ENCODE peak calls at places on chromosome 1, in eight cellular contexts. One of them, this sample, is unnamed.
A peak's percentile ranks its signal among the peaks of the same experiment; 100 is the strongest.

GRCh38 chr1:229480500-229480899 is 27.6 kb downstream of the NUP133 start:
- DNase-seq in H9: no peak
- DNase-seq in stomach: no peak
- DNase-seq in CD8-positive, alpha-beta T cell: no peak
- DNase-seq in K562: no peak
- DNase-seq in GM12878: no peak
- DNase-seq in PC-9: no peak
- DNase-seq in fibroblast of lung: no peak
- DNase-seq in this sample: no peak

GRCh38 chr1:44264143-44264542 is 50.9 kb downstream of the DMAP1 start:
- DNase-seq in stomach: no peak
- DNase-seq in GM12878: no peak
- DNase-seq in K562: no peak
- DNase-seq in CD8-positive, alpha-beta T cell: no peak
- DNase-seq in fibroblast of lung: no peak
- DNase-seq in H9: no peak
- DNase-seq in PC-9: no peak
- DNase-seq in this sample: no peak

GRCh38 chr1:239218296-239218695 is 168.1 kb upstream of the CHRM3 start:
- DNase-seq in CD8-positive, alpha-beta T cell: no peak
- DNase-seq in K562: no peak
- DNase-seq in H9: no peak
- DNase-seq in GM12878: no peak
- DNase-seq in stomach: no peak
- DNase-seq in fibroblast of lung: no peak
- DNase-seq in PC-9: no peak
- DNase-seq in this sample: no peak

GRCh38 chr1:25431495-25432363 is 1.0 kb downstream of the MACO1 start:
- DNase-seq in stomach: no peak
- DNase-seq in fibroblast of lung: no peak
- DNase-seq in PC-9: no peak
- DNase-seq in CD8-positive, alpha-beta T cell: no peak
- DNase-seq in GM12878: no peak
- DNase-seq in K562: no peak
- DNase-seq in H9: peak; percentile 39
- DNase-seq in this sample: no peak

GRCh38 chr1:115977481-115978258 is 1.4 kb downstream of the SLC22A15 start:
- DNase-seq in K562: no peak
- DNase-seq in H9: no peak
- DNase-seq in stomach: no peak
- DNase-seq in CD8-positive, alpha-beta T cell: no peak
- DNase-seq in GM12878: no peak
- DNase-seq in PC-9: peak; percentile 82
- DNase-seq in fibroblast of lung: peak; percentile 66
- DNase-seq in this sample: peak; percentile 60

GRCh38 chr1:10637400-10637799 is 159.0 kb downstream of the CASZ1 start:
- DNase-seq in fibroblast of lung: no peak
- DNase-seq in H9: no peak
- DNase-seq in PC-9: no peak
- DNase-seq in K562: no peak
- DNase-seq in stomach: no peak
- DNase-seq in CD8-positive, alpha-beta T cell: no peak
- DNase-seq in GM12878: no peak
- DNase-seq in this sample: no peak

GRCh38 chr1:183609313-183609712 is 19.1 kb upstream of the NCF2 start:
- DNase-seq in fibroblast of lung: peak; percentile 71
- DNase-seq in K562: no peak
- DNase-seq in stomach: peak; percentile 28
- DNase-seq in H9: no peak
- DNase-seq in CD8-positive, alpha-beta T cell: no peak
- DNase-seq in PC-9: peak; percentile 56
- DNase-seq in GM12878: no peak
- DNase-seq in this sample: peak; percentile 69

GRCh38 chr1:214427871-214428277 is 123.5 kb downstream of the PTPN14 start:
- DNase-seq in CD8-positive, alpha-beta T cell: peak; percentile 67
- DNase-seq in stomach: peak; percentile 29
- DNase-seq in PC-9: peak; percentile 40
- DNase-seq in GM12878: peak; percentile 80
- DNase-seq in fibroblast of lung: peak; percentile 90
- DNase-seq in K562: no peak
- DNase-seq in H9: peak; percentile 42
- DNase-seq in this sample: no peak

GRCh38 chr1:114093624-114094302 is 59.9 kb downstream of the SYT6 start:
- DNase-seq in stomach: no peak
- DNase-seq in PC-9: peak; percentile 97
- DNase-seq in CD8-positive, alpha-beta T cell: no peak
- DNase-seq in K562: no peak
- DNase-seq in H9: no peak
- DNase-seq in fibroblast of lung: peak; percentile 9
- DNase-seq in GM12878: no peak
- DNase-seq in this sample: no peak

GRCh38 chr1:2791027-2791760 is 10.3 kb downstream of the TTC34 start:
- DNase-seq in GM12878: no peak
- DNase-seq in stomach: no peak
- DNase-seq in fibroblast of lung: no peak
- DNase-seq in K562: no peak
- DNase-seq in CD8-positive, alpha-beta T cell: no peak
- DNase-seq in H9: no peak
- DNase-seq in PC-9: no peak
- DNase-seq in this sample: peak; percentile 7

GRCh38 chr1:164380893-164381292 is 178.1 kb upstream of the PBX1 start:
- DNase-seq in K562: no peak
- DNase-seq in stomach: no peak
- DNase-seq in GM12878: no peak
- DNase-seq in CD8-positive, alpha-beta T cell: no peak
- DNase-seq in PC-9: no peak
- DNase-seq in fibroblast of lung: peak; percentile 51
- DNase-seq in H9: no peak
- DNase-seq in this sample: no peak

GRCh38 chr1:59526240-59526639 is 229.3 kb downstream of the FGGY start:
- DNase-seq in fibroblast of lung: no peak
- DNase-seq in CD8-positive, alpha-beta T cell: no peak
- DNase-seq in GM12878: no peak
- DNase-seq in stomach: no peak
- DNase-seq in PC-9: no peak
- DNase-seq in H9: no peak
- DNase-seq in K562: no peak
- DNase-seq in this sample: no peak
- H3K4me1 ChIP-seq in fibroblast of lung: peaks cover under 1% of the 10 kb centered on the region
- H3K4me1 ChIP-seq in CD8-positive, alpha-beta T cell: no peaks in the 10 kb centered on the region
- H3K4me1 ChIP-seq in GM12878: no peaks in the 10 kb centered on the region
- H3K4me1 ChIP-seq in stomach: no peaks in the 10 kb centered on the region
- H3K4me1 ChIP-seq in PC-9: no peaks in the 10 kb centered on the region
- H3K4me1 ChIP-seq in H9: no peaks in the 10 kb centered on the region
- H3K4me1 ChIP-seq in K562: no peaks in the 10 kb centered on the region
- H3K4me1 ChIP-seq in this sample: no peaks in the 10 kb centered on the region

GRCh38 chr1:179474713-179475112 is 101.0 kb downstream of the NPHS2 start:
- DNase-seq in GM12878: no peak
- DNase-seq in fibroblast of lung: no peak
- DNase-seq in CD8-positive, alpha-beta T cell: no peak
- DNase-seq in PC-9: no peak
- DNase-seq in stomach: no peak
- DNase-seq in K562: no peak
- DNase-seq in H9: no peak
- DNase-seq in this sample: no peak

GRCh38 chr1:179478370-179478769 is 97.4 kb downstream of the NPHS2 start:
- DNase-seq in PC-9: no peak
- DNase-seq in stomach: no peak
- DNase-seq in K562: no peak
- DNase-seq in GM12878: no peak
- DNase-seq in CD8-positive, alpha-beta T cell: no peak
- DNase-seq in fibroblast of lung: no peak
- DNase-seq in H9: no peak
- DNase-seq in this sample: no peak

DNA sequence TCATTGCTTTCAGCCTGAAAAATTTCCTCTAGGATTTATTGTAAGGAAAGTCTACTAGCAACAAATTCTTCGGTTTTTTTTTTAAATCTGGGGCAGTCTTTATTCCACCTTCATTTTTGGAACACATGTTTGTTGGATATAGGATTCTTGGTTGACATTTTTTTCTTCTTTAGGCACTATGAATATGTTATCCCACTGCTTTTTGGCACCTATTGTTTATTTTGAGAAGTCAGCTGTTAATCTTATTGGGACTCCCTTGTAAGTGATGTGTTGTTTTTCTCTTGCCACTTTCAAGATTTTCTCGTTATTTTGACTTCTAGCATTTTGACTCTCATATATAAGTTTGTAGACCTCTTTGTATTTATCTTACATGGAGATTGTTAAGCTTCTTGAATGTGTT is 99.3 kb downstream of the NPHS2 start:
- DNase-seq in PC-9: no peak
- DNase-seq in CD8-positive, alpha-beta T cell: no peak
- DNase-seq in fibroblast of lung: no peak
- DNase-seq in stomach: no peak
- DNase-seq in K562: no peak
- DNase-seq in GM12878: no peak
- DNase-seq in H9: no peak
- DNase-seq in this sample: no peak
- H3K9me3 ChIP-seq in PC-9: no peaks in the 10 kb centered on the region
- H3K9me3 ChIP-seq in CD8-positive, alpha-beta T cell: peaks cover 6% of the 10 kb centered on the region
- H3K9me3 ChIP-seq in fibroblast of lung: no peaks in the 10 kb centered on the region
- H3K9me3 ChIP-seq in stomach: peaks cover 62% of the 10 kb centered on the region
- H3K9me3 ChIP-seq in K562: peaks cover 6% of the 10 kb centered on the region
- H3K9me3 ChIP-seq in GM12878: no peaks in the 10 kb centered on the region
- H3K9me3 ChIP-seq in H9: peaks cover 27% of the 10 kb centered on the region
- H3K9me3 ChIP-seq in this sample: peaks cover 57% of the 10 kb centered on the region

GRCh38 chr1:9384128-9384527 is 91.4 kb downstream of the SPSB1 start:
- DNase-seq in CD8-positive, alpha-beta T cell: no peak
- DNase-seq in K562: no peak
- DNase-seq in PC-9: no peak
- DNase-seq in stomach: no peak
- DNase-seq in GM12878: no peak
- DNase-seq in H9: no peak
- DNase-seq in fibroblast of lung: no peak
- DNase-seq in this sample: no peak

GRCh38 chr1:9385801-9386573 is 93.3 kb downstream of the SPSB1 start:
- DNase-seq in stomach: no peak
- DNase-seq in fibroblast of lung: no peak
- DNase-seq in PC-9: no peak
- DNase-seq in K562: no peak
- DNase-seq in H9: no peak
- DNase-seq in GM12878: no peak
- DNase-seq in CD8-positive, alpha-beta T cell: no peak
- DNase-seq in this sample: no peak

GRCh38 chr1:9384751-9385245 is 92.1 kb downstream of the SPSB1 start:
- DNase-seq in fibroblast of lung: no peak
- DNase-seq in PC-9: no peak
- DNase-seq in GM12878: no peak
- DNase-seq in H9: no peak
- DNase-seq in K562: no peak
- DNase-seq in stomach: no peak
- DNase-seq in CD8-positive, alpha-beta T cell: no peak
- DNase-seq in this sample: no peak

GRCh38 chr1:9378801-9379200 is 86.1 kb downstream of the SPSB1 start:
- DNase-seq in CD8-positive, alpha-beta T cell: no peak
- DNase-seq in fibroblast of lung: no peak
- DNase-seq in K562: no peak
- DNase-seq in PC-9: no peak
- DNase-seq in H9: no peak
- DNase-seq in GM12878: no peak
- DNase-seq in stomach: no peak
- DNase-seq in this sample: no peak

GRCh38 chr1:9382923-9383491 is 90.3 kb downstream of the SPSB1 start:
- DNase-seq in K562: no peak
- DNase-seq in fibroblast of lung: no peak
- DNase-seq in CD8-positive, alpha-beta T cell: no peak
- DNase-seq in stomach: no peak
- DNase-seq in H9: no peak
- DNase-seq in PC-9: no peak
- DNase-seq in GM12878: no peak
- DNase-seq in this sample: no peak
- H3K27ac ChIP-seq in K562: no peak overlapping the region
- H3K27ac ChIP-seq in fibroblast of lung: no peak overlapping the region
- H3K27ac ChIP-seq in CD8-positive, alpha-beta T cell: no peak overlapping the region
- H3K27ac ChIP-seq in stomach: no peak overlapping the region
- H3K27ac ChIP-seq in H9: no peak overlapping the region
- H3K27ac ChIP-seq in PC-9: no peak overlapping the region
- H3K27ac ChIP-seq in GM12878: no peak overlapping the region
- H3K27ac ChIP-seq in this sample: no peak overlapping the region

DNA sequence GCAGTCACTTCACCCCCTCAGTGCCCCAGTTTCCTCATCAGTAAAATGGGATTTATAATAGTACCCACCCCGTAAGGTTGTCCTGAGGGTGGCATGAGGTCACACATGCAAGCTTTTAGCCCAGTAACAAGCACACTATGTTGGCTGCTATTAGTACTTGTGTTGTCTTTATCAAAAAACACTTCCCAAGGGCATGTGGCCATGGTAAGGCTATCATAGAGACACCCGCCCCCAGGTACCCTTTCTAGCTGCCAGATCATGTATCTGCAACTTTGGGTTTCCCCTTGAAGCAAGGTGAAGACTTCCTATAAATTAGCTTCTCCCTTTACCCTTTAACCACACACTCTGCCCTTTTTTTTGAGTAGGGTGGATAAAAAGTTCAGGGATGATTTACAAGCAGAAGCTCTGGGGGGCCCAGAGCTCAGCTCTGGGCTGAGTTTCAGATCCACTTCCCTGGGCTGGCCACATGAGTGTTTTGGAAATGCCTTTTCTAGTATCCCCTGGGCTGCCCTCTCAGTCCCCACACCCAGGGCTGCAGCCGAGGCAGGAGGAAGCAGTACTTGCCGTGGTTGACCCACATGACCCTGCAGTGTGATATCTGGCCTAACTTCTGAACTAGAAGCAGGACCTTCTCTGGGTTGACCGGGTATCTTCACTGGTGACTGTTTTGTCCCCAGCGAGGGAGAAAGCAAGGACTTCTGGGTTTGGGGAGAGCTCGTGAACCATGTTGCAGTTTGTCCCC is 2.0 kb downstream of the ZDHHC18 start:
- DNase-seq in stomach: peak; percentile 39
- DNase-seq in K562: peak; percentile 23
- DNase-seq in fibroblast of lung: no peak
- DNase-seq in GM12878: no peak
- DNase-seq in PC-9: no peak
- DNase-seq in H9: no peak
- DNase-seq in CD8-positive, alpha-beta T cell: no peak
- DNase-seq in this sample: peak; percentile 71
- H3K4me1 ChIP-seq in stomach: peaks cover 67% of the 10 kb centered on the region
- H3K4me1 ChIP-seq in K562: peaks cover 44% of the 10 kb centered on the region
- H3K4me1 ChIP-seq in fibroblast of lung: peaks cover 11% of the 10 kb centered on the region
- H3K4me1 ChIP-seq in GM12878: peaks cover 30% of the 10 kb centered on the region
- H3K4me1 ChIP-seq in PC-9: peaks cover 34% of the 10 kb centered on the region
- H3K4me1 ChIP-seq in H9: no peaks in the 10 kb centered on the region
- H3K4me1 ChIP-seq in CD8-positive, alpha-beta T cell: peaks cover 67% of the 10 kb centered on the region
- H3K4me1 ChIP-seq in this sample: peaks cover 14% of the 10 kb centered on the region